ENCODE peak calls at places on chromosomes 6 and 20, in ten cellular contexts. One of them, this sample, is unnamed.
A peak's percentile ranks its signal among the peaks of the same experiment; 100 is the strongest.

GRCh38 chr20:57654998-57655811 is 35.0 kb upstream of the ZBP1 start:
- DNase-seq in NCI-H2171 treated with DMSO at 0.1 percent for 48 hours: no peak
- DNase-seq in ovary: no peak
- DNase-seq in EL: no peak
- DNase-seq in left cardiac atrium: no peak
- DNase-seq in CD4-positive, alpha-beta memory T cell: no peak
- DNase-seq in adrenal gland: peak; percentile 21
- DNase-seq in stimulated activated naive CD8-positive, alpha-beta T cell treated with anti-CD3 and anti-CD28 coated beads, Interleukin-15, amount 100 ng/mL, for 72 hours: no peak
- DNase-seq in A549: peak; percentile 19
- DNase-seq in neural progenitor cell: no peak
- DNase-seq in this sample: peak; percentile 28

GRCh38 chr6:170018422-170019258 is 267.2 kb downstream of the ERMARD start:
- DNase-seq in NCI-H2171 treated with DMSO at 0.1 percent for 48 hours: no peak
- DNase-seq in ovary: no peak
- DNase-seq in EL: no peak
- DNase-seq in left cardiac atrium: no peak
- DNase-seq in CD4-positive, alpha-beta memory T cell: no peak
- DNase-seq in adrenal gland: peak; percentile 11
- DNase-seq in stimulated activated naive CD8-positive, alpha-beta T cell treated with anti-CD3 and anti-CD28 coated beads, Interleukin-15, amount 100 ng/mL, for 72 hours: no peak
- DNase-seq in A549: no peak
- DNase-seq in neural progenitor cell: no peak
- DNase-seq in this sample: no peak

GRCh38 chr6:65760285-65760684 is 53.3 kb upstream of the EYS start:
- DNase-seq in NCI-H2171 treated with DMSO at 0.1 percent for 48 hours: no peak
- DNase-seq in ovary: no peak
- DNase-seq in EL: no peak
- DNase-seq in left cardiac atrium: no peak
- DNase-seq in CD4-positive, alpha-beta memory T cell: no peak
- DNase-seq in adrenal gland: no peak
- DNase-seq in stimulated activated naive CD8-positive, alpha-beta T cell treated with anti-CD3 and anti-CD28 coated beads, Interleukin-15, amount 100 ng/mL, for 72 hours: no peak
- DNase-seq in A549: peak; percentile 7
- DNase-seq in neural progenitor cell: no peak
- DNase-seq in this sample: no peak

GRCh38 chr6:34025112-34025807 is 120.6 kb downstream of the GRM4 start:
- DNase-seq in NCI-H2171 treated with DMSO at 0.1 percent for 48 hours: peak; percentile 36
- DNase-seq in ovary: no peak
- DNase-seq in EL: no peak
- DNase-seq in left cardiac atrium: no peak
- DNase-seq in CD4-positive, alpha-beta memory T cell: no peak
- DNase-seq in adrenal gland: no peak
- DNase-seq in stimulated activated naive CD8-positive, alpha-beta T cell treated with anti-CD3 and anti-CD28 coated beads, Interleukin-15, amount 100 ng/mL, for 72 hours: no peak
- DNase-seq in A549: no peak
- DNase-seq in neural progenitor cell: no peak
- DNase-seq in this sample: no peak

GRCh38 chr20:59692139-59692538 is 87.8 kb downstream of the PHACTR3 start:
- DNase-seq in NCI-H2171 treated with DMSO at 0.1 percent for 48 hours: no peak
- DNase-seq in ovary: no peak
- DNase-seq in EL: no peak
- DNase-seq in left cardiac atrium: peak; percentile 32
- DNase-seq in CD4-positive, alpha-beta memory T cell: no peak
- DNase-seq in adrenal gland: no peak
- DNase-seq in stimulated activated naive CD8-positive, alpha-beta T cell treated with anti-CD3 and anti-CD28 coated beads, Interleukin-15, amount 100 ng/mL, for 72 hours: no peak
- DNase-seq in A549: no peak
- DNase-seq in neural progenitor cell: no peak
- DNase-seq in this sample: no peak

GRCh38 chr6:141483561-141484061 is 649.1 kb upstream of the GJE1 start:
- DNase-seq in NCI-H2171 treated with DMSO at 0.1 percent for 48 hours: no peak
- DNase-seq in ovary: no peak
- DNase-seq in EL: peak; percentile 95
- DNase-seq in left cardiac atrium: peak; percentile 29
- DNase-seq in CD4-positive, alpha-beta memory T cell: peak; percentile 83
- DNase-seq in adrenal gland: peak; percentile 30
- DNase-seq in stimulated activated naive CD8-positive, alpha-beta T cell treated with anti-CD3 and anti-CD28 coated beads, Interleukin-15, amount 100 ng/mL, for 72 hours: peak; percentile 59
- DNase-seq in A549: peak; percentile 3
- DNase-seq in neural progenitor cell: no peak
- DNase-seq in this sample: no peak

GRCh38 chr6:136677344-136677743 is 114.9 kb downstream of the MAP3K5 start:
- DNase-seq in NCI-H2171 treated with DMSO at 0.1 percent for 48 hours: no peak
- DNase-seq in ovary: no peak
- DNase-seq in EL: no peak
- DNase-seq in left cardiac atrium: no peak
- DNase-seq in CD4-positive, alpha-beta memory T cell: no peak
- DNase-seq in adrenal gland: no peak
- DNase-seq in stimulated activated naive CD8-positive, alpha-beta T cell treated with anti-CD3 and anti-CD28 coated beads, Interleukin-15, amount 100 ng/mL, for 72 hours: no peak
- DNase-seq in A549: no peak
- DNase-seq in neural progenitor cell: no peak
- DNase-seq in this sample: no peak

GRCh38 chr6:3811191-3811590 is 38.0 kb upstream of the FAM50B start:
- DNase-seq in NCI-H2171 treated with DMSO at 0.1 percent for 48 hours: no peak
- DNase-seq in ovary: no peak
- DNase-seq in EL: no peak
- DNase-seq in left cardiac atrium: no peak
- DNase-seq in CD4-positive, alpha-beta memory T cell: no peak
- DNase-seq in adrenal gland: no peak
- DNase-seq in stimulated activated naive CD8-positive, alpha-beta T cell treated with anti-CD3 and anti-CD28 coated beads, Interleukin-15, amount 100 ng/mL, for 72 hours: no peak
- DNase-seq in A549: no peak
- DNase-seq in neural progenitor cell: no peak
- DNase-seq in this sample: no peak

GRCh38 chr6:159983641-159984080 is 14.8 kb downstream of the IGF2R start:
- DNase-seq in NCI-H2171 treated with DMSO at 0.1 percent for 48 hours: no peak
- DNase-seq in ovary: no peak
- DNase-seq in EL: peak; percentile 58
- DNase-seq in left cardiac atrium: no peak
- DNase-seq in CD4-positive, alpha-beta memory T cell: no peak
- DNase-seq in adrenal gland: no peak
- DNase-seq in stimulated activated naive CD8-positive, alpha-beta T cell treated with anti-CD3 and anti-CD28 coated beads, Interleukin-15, amount 100 ng/mL, for 72 hours: no peak
- DNase-seq in A549: no peak
- DNase-seq in neural progenitor cell: no peak
- DNase-seq in this sample: no peak

GRCh38 chr6:56683882-56684281 is 41.2 kb upstream of the DST start:
- DNase-seq in NCI-H2171 treated with DMSO at 0.1 percent for 48 hours: no peak
- DNase-seq in ovary: no peak
- DNase-seq in EL: peak; percentile 94
- DNase-seq in left cardiac atrium: no peak
- DNase-seq in CD4-positive, alpha-beta memory T cell: no peak
- DNase-seq in adrenal gland: no peak
- DNase-seq in stimulated activated naive CD8-positive, alpha-beta T cell treated with anti-CD3 and anti-CD28 coated beads, Interleukin-15, amount 100 ng/mL, for 72 hours: no peak
- DNase-seq in A549: peak; percentile 40
- DNase-seq in neural progenitor cell: no peak
- DNase-seq in this sample: no peak

GRCh38 chr6:115602471-115602870 is 458.2 kb downstream of the FRK start:
- DNase-seq in NCI-H2171 treated with DMSO at 0.1 percent for 48 hours: no peak
- DNase-seq in ovary: no peak
- DNase-seq in EL: no peak
- DNase-seq in left cardiac atrium: no peak
- DNase-seq in CD4-positive, alpha-beta memory T cell: no peak
- DNase-seq in adrenal gland: no peak
- DNase-seq in stimulated activated naive CD8-positive, alpha-beta T cell treated with anti-CD3 and anti-CD28 coated beads, Interleukin-15, amount 100 ng/mL, for 72 hours: no peak
- DNase-seq in A549: no peak
- DNase-seq in neural progenitor cell: no peak
- DNase-seq in this sample: no peak

GRCh38 chr20:13554706-13555105 is 84.0 kb downstream of the TASP1 start:
- DNase-seq in NCI-H2171 treated with DMSO at 0.1 percent for 48 hours: no peak
- DNase-seq in ovary: no peak
- DNase-seq in EL: peak; percentile 49
- DNase-seq in left cardiac atrium: no peak
- DNase-seq in CD4-positive, alpha-beta memory T cell: no peak
- DNase-seq in adrenal gland: no peak
- DNase-seq in stimulated activated naive CD8-positive, alpha-beta T cell treated with anti-CD3 and anti-CD28 coated beads, Interleukin-15, amount 100 ng/mL, for 72 hours: no peak
- DNase-seq in A549: no peak
- DNase-seq in neural progenitor cell: no peak
- DNase-seq in this sample: no peak

GRCh38 chr6:113644861-113645575 is 212.1 kb upstream of the MARCKS start:
- DNase-seq in NCI-H2171 treated with DMSO at 0.1 percent for 48 hours: no peak
- DNase-seq in ovary: no peak
- DNase-seq in EL: peak; percentile 96
- DNase-seq in left cardiac atrium: no peak
- DNase-seq in CD4-positive, alpha-beta memory T cell: no peak
- DNase-seq in adrenal gland: no peak
- DNase-seq in stimulated activated naive CD8-positive, alpha-beta T cell treated with anti-CD3 and anti-CD28 coated beads, Interleukin-15, amount 100 ng/mL, for 72 hours: no peak
- DNase-seq in A549: no peak
- DNase-seq in neural progenitor cell: no peak
- DNase-seq in this sample: no peak

GRCh38 chr6:44038543-44039065 is 88.6 kb downstream of the MRPL14 start:
- DNase-seq in NCI-H2171 treated with DMSO at 0.1 percent for 48 hours: no peak
- DNase-seq in ovary: no peak
- DNase-seq in EL: no peak
- DNase-seq in left cardiac atrium: no peak
- DNase-seq in CD4-positive, alpha-beta memory T cell: no peak
- DNase-seq in adrenal gland: no peak
- DNase-seq in stimulated activated naive CD8-positive, alpha-beta T cell treated with anti-CD3 and anti-CD28 coated beads, Interleukin-15, amount 100 ng/mL, for 72 hours: no peak
- DNase-seq in A549: no peak
- DNase-seq in neural progenitor cell: no peak
- DNase-seq in this sample: no peak

GRCh38 chr20:41476013-41476441 is 109.4 kb upstream of the EMILIN3 start:
- DNase-seq in NCI-H2171 treated with DMSO at 0.1 percent for 48 hours: peak; percentile 92
- DNase-seq in ovary: peak; percentile 32
- DNase-seq in EL: peak; percentile 51
- DNase-seq in left cardiac atrium: no peak
- DNase-seq in CD4-positive, alpha-beta memory T cell: no peak
- DNase-seq in adrenal gland: peak; percentile 39
- DNase-seq in stimulated activated naive CD8-positive, alpha-beta T cell treated with anti-CD3 and anti-CD28 coated beads, Interleukin-15, amount 100 ng/mL, for 72 hours: no peak
- DNase-seq in A549: no peak
- DNase-seq in neural progenitor cell: no peak
- DNase-seq in this sample: no peak

GRCh38 chr6:4879724-4880372 is 103.6 kb downstream of the CDYL start:
- DNase-seq in NCI-H2171 treated with DMSO at 0.1 percent for 48 hours: no peak
- DNase-seq in ovary: no peak
- DNase-seq in EL: no peak
- DNase-seq in left cardiac atrium: no peak
- DNase-seq in CD4-positive, alpha-beta memory T cell: no peak
- DNase-seq in adrenal gland: no peak
- DNase-seq in stimulated activated naive CD8-positive, alpha-beta T cell treated with anti-CD3 and anti-CD28 coated beads, Interleukin-15, amount 100 ng/mL, for 72 hours: no peak
- DNase-seq in A549: no peak
- DNase-seq in neural progenitor cell: no peak
- DNase-seq in this sample: no peak

GRCh38 chr20:4925842-4926530 is 75.3 kb downstream of the SLC23A2 start:
- DNase-seq in NCI-H2171 treated with DMSO at 0.1 percent for 48 hours: no peak
- DNase-seq in ovary: peak; percentile 77
- DNase-seq in EL: peak; percentile 47
- DNase-seq in left cardiac atrium: peak; percentile 83
- DNase-seq in CD4-positive, alpha-beta memory T cell: no peak
- DNase-seq in adrenal gland: peak; percentile 77
- DNase-seq in stimulated activated naive CD8-positive, alpha-beta T cell treated with anti-CD3 and anti-CD28 coated beads, Interleukin-15, amount 100 ng/mL, for 72 hours: no peak
- DNase-seq in A549: no peak
- DNase-seq in neural progenitor cell: no peak
- DNase-seq in this sample: no peak

GRCh38 chr6:13615802-13616140 is 636 bp downstream of the NOL7 start:
- DNase-seq in NCI-H2171 treated with DMSO at 0.1 percent for 48 hours: peak; percentile 44
- DNase-seq in ovary: peak; percentile 37
- DNase-seq in EL: peak; percentile 57
- DNase-seq in left cardiac atrium: peak; percentile 64
- DNase-seq in CD4-positive, alpha-beta memory T cell: peak; percentile 50
- DNase-seq in adrenal gland: peak; percentile 65
- DNase-seq in stimulated activated naive CD8-positive, alpha-beta T cell treated with anti-CD3 and anti-CD28 coated beads, Interleukin-15, amount 100 ng/mL, for 72 hours: peak; percentile 52
- DNase-seq in A549: peak; percentile 13
- DNase-seq in neural progenitor cell: peak; percentile 71
- DNase-seq in this sample: no peak

GRCh38 chr6:11208267-11208666 is 24.2 kb downstream of the NEDD9 start:
- DNase-seq in NCI-H2171 treated with DMSO at 0.1 percent for 48 hours: peak; percentile 95
- DNase-seq in ovary: no peak
- DNase-seq in EL: no peak
- DNase-seq in left cardiac atrium: no peak
- DNase-seq in CD4-positive, alpha-beta memory T cell: no peak
- DNase-seq in adrenal gland: no peak
- DNase-seq in stimulated activated naive CD8-positive, alpha-beta T cell treated with anti-CD3 and anti-CD28 coated beads, Interleukin-15, amount 100 ng/mL, for 72 hours: no peak
- DNase-seq in A549: no peak
- DNase-seq in neural progenitor cell: no peak
- DNase-seq in this sample: no peak

GRCh38 chr20:36149469-36149868 is 5.1 kb upstream of the EPB41L1 start:
- DNase-seq in NCI-H2171 treated with DMSO at 0.1 percent for 48 hours: no peak
- DNase-seq in ovary: no peak
- DNase-seq in EL: no peak
- DNase-seq in left cardiac atrium: peak; percentile 61
- DNase-seq in CD4-positive, alpha-beta memory T cell: no peak
- DNase-seq in adrenal gland: peak; percentile 81
- DNase-seq in stimulated activated naive CD8-positive, alpha-beta T cell treated with anti-CD3 and anti-CD28 coated beads, Interleukin-15, amount 100 ng/mL, for 72 hours: no peak
- DNase-seq in A549: no peak
- DNase-seq in neural progenitor cell: no peak
- DNase-seq in this sample: no peak

GRCh38 chr6:151071295-151071694 is 168.5 kb upstream of the AKAP12 start:
- DNase-seq in NCI-H2171 treated with DMSO at 0.1 percent for 48 hours: no peak
- DNase-seq in ovary: peak; percentile 72
- DNase-seq in EL: peak; percentile 83
- DNase-seq in left cardiac atrium: peak; percentile 63
- DNase-seq in CD4-positive, alpha-beta memory T cell: no peak
- DNase-seq in adrenal gland: peak; percentile 70
- DNase-seq in stimulated activated naive CD8-positive, alpha-beta T cell treated with anti-CD3 and anti-CD28 coated beads, Interleukin-15, amount 100 ng/mL, for 72 hours: no peak
- DNase-seq in A549: no peak
- DNase-seq in neural progenitor cell: no peak
- DNase-seq in this sample: no peak

GRCh38 chr6:162109466-162110040 is 618.0 kb downstream of the PRKN start:
- DNase-seq in NCI-H2171 treated with DMSO at 0.1 percent for 48 hours: no peak
- DNase-seq in ovary: no peak
- DNase-seq in EL: no peak
- DNase-seq in left cardiac atrium: no peak
- DNase-seq in CD4-positive, alpha-beta memory T cell: no peak
- DNase-seq in adrenal gland: no peak
- DNase-seq in stimulated activated naive CD8-positive, alpha-beta T cell treated with anti-CD3 and anti-CD28 coated beads, Interleukin-15, amount 100 ng/mL, for 72 hours: no peak
- DNase-seq in A549: no peak
- DNase-seq in neural progenitor cell: no peak
- DNase-seq in this sample: no peak

GRCh38 chr6:170086639-170087420 is 204.0 kb downstream of the DLL1 start:
- DNase-seq in NCI-H2171 treated with DMSO at 0.1 percent for 48 hours: no peak
- DNase-seq in ovary: peak; percentile 9
- DNase-seq in EL: no peak
- DNase-seq in left cardiac atrium: peak; percentile 9
- DNase-seq in CD4-positive, alpha-beta memory T cell: no peak
- DNase-seq in adrenal gland: peak; percentile 17
- DNase-seq in stimulated activated naive CD8-positive, alpha-beta T cell treated with anti-CD3 and anti-CD28 coated beads, Interleukin-15, amount 100 ng/mL, for 72 hours: peak; percentile 7
- DNase-seq in A549: no peak
- DNase-seq in neural progenitor cell: no peak
- DNase-seq in this sample: no peak

GRCh38 chr20:25320035-25320800 is 70.4 kb downstream of the ABHD12 start:
- DNase-seq in NCI-H2171 treated with DMSO at 0.1 percent for 48 hours: peak; percentile 93
- DNase-seq in ovary: peak; percentile 8
- DNase-seq in EL: no peak
- DNase-seq in left cardiac atrium: no peak
- DNase-seq in CD4-positive, alpha-beta memory T cell: no peak
- DNase-seq in adrenal gland: peak; percentile 17
- DNase-seq in stimulated activated naive CD8-positive, alpha-beta T cell treated with anti-CD3 and anti-CD28 coated beads, Interleukin-15, amount 100 ng/mL, for 72 hours: no peak
- DNase-seq in A549: no peak
- DNase-seq in neural progenitor cell: no peak
- DNase-seq in this sample: no peak

GRCh38 chr20:46070215-46070910 is 19.4 kb downstream of the NCOA5 start:
- DNase-seq in NCI-H2171 treated with DMSO at 0.1 percent for 48 hours: no peak
- DNase-seq in ovary: no peak
- DNase-seq in EL: peak; percentile 78
- DNase-seq in left cardiac atrium: no peak
- DNase-seq in CD4-positive, alpha-beta memory T cell: no peak
- DNase-seq in adrenal gland: no peak
- DNase-seq in stimulated activated naive CD8-positive, alpha-beta T cell treated with anti-CD3 and anti-CD28 coated beads, Interleukin-15, amount 100 ng/mL, for 72 hours: no peak
- DNase-seq in A549: no peak
- DNase-seq in neural progenitor cell: no peak
- DNase-seq in this sample: no peak

GRCh38 chr6:30348957-30349356 is 4.0 kb downstream of the RPP21 start:
- DNase-seq in NCI-H2171 treated with DMSO at 0.1 percent for 48 hours: no peak
- DNase-seq in ovary: no peak
- DNase-seq in EL: no peak
- DNase-seq in left cardiac atrium: no peak
- DNase-seq in CD4-positive, alpha-beta memory T cell: no peak
- DNase-seq in adrenal gland: no peak
- DNase-seq in stimulated activated naive CD8-positive, alpha-beta T cell treated with anti-CD3 and anti-CD28 coated beads, Interleukin-15, amount 100 ng/mL, for 72 hours: no peak
- DNase-seq in A549: no peak
- DNase-seq in neural progenitor cell: no peak
- DNase-seq in this sample: no peak

GRCh38 chr6:34391023-34391485 is 1.4 kb downstream of the NUDT3 start:
- DNase-seq in NCI-H2171 treated with DMSO at 0.1 percent for 48 hours: peak; percentile 70
- DNase-seq in ovary: peak; percentile 52
- DNase-seq in EL: peak; percentile 68
- DNase-seq in left cardiac atrium: peak; percentile 37
- DNase-seq in CD4-positive, alpha-beta memory T cell: no peak
- DNase-seq in adrenal gland: peak; percentile 49
- DNase-seq in stimulated activated naive CD8-positive, alpha-beta T cell treated with anti-CD3 and anti-CD28 coated beads, Interleukin-15, amount 100 ng/mL, for 72 hours: no peak
- DNase-seq in A549: peak; percentile 20
- DNase-seq in neural progenitor cell: no peak
- DNase-seq in this sample: peak; percentile 45

GRCh38 chr6:33787336-33787953 is 1.5 kb downstream of the LEMD2 start:
- DNase-seq in NCI-H2171 treated with DMSO at 0.1 percent for 48 hours: no peak
- DNase-seq in ovary: no peak
- DNase-seq in EL: peak; percentile 53
- DNase-seq in left cardiac atrium: no peak
- DNase-seq in CD4-positive, alpha-beta memory T cell: no peak
- DNase-seq in adrenal gland: no peak
- DNase-seq in stimulated activated naive CD8-positive, alpha-beta T cell treated with anti-CD3 and anti-CD28 coated beads, Interleukin-15, amount 100 ng/mL, for 72 hours: no peak
- DNase-seq in A549: no peak
- DNase-seq in neural progenitor cell: no peak
- DNase-seq in this sample: no peak